ENCODE peak calls at places on chromosomes 13 and 19, in five cellular contexts. H, M, D, Y and W are unnamed samples.

GRCh38 chr13:24632382-24633121 is 47.7 kb upstream of the ATP12A start:
- DNase-seq in H (no peak), Y (no peak), D (no peak), M (no peak), W (no peak)

GRCh38 chr13:98476106-98476505 is 100.8 kb downstream of the STK24 start:
- DNase-seq in D (no peak), H (no peak), Y (no peak), M (peak), W (no peak)

GRCh38 chr13:50158385-50159165 is 143.3 kb downstream of the KCNRG start:
- DNase-seq in H (no peak), D (no peak), Y (no peak), M (no peak), W (no peak)

GRCh38 chr19:55257461-55258411 is 1.1 kb downstream of the PPP6R1 start:
- DNase-seq in Y (peak), D (no peak), H (no peak), M (peak), W (peak)

GRCh38 chr13:107642841-107643240 is 572.5 kb downstream of the LIG4 start:
- DNase-seq in Y (no peak), H (no peak), M (no peak), D (no peak), W (peak)

GRCh38 chr19:4445963-4446668 is 11.5 kb downstream of the UBXN6 start:
- DNase-seq in Y (peak), M (peak), H (no peak), D (no peak), W (no peak)

GRCh38 chr13:33859691-33860303 is 41.8 kb downstream of the RFC3 start:
- DNase-seq in H (no peak), M (no peak), Y (no peak), D (no peak), W (no peak)

GRCh38 chr19:16203256-16204004 is 5.7 kb downstream of the AP1M1 start:
- DNase-seq in Y (no peak), D (no peak), H (no peak), M (no peak), W (no peak)

GRCh38 chr13:77318741-77319140 is 8.2 kb downstream of the MYCBP2 start:
- DNase-seq in Y (no peak), H (no peak), M (no peak), D (no peak), W (peak)

GRCh38 chr19:29478578-29479565 is 46.9 kb upstream of the VSTM2B start:
- DNase-seq in M (peak), H (peak), Y (peak), D (no peak), W (no peak)

GRCh38 chr19:40623403-40624239 is 22.5 kb downstream of the LTBP4 start:
- DNase-seq in M (peak), D (no peak), H (peak), Y (peak), W (peak)

GRCh38 chr13:28707629-28708427 is 10.9 kb downstream of the SLC46A3 start:
- DNase-seq in H (no peak), D (peak), M (no peak), Y (peak), W (peak)

GRCh38 chr19:14383898-14384669 is 2.8 kb downstream of the ADGRE5 start:
- DNase-seq in Y (peak), D (no peak), H (no peak), M (no peak), W (peak)

GRCh38 chr19:42351079-42351735 is 25.8 kb downstream of the MEGF8 start:
- DNase-seq in Y (no peak), M (no peak), D (no peak), H (no peak), W (no peak)

GRCh38 chr19:41354343-41354974 is 737 bp upstream of the TGFB1 start:
- DNase-seq in M (no peak), Y (no peak), D (no peak), H (no peak), W (no peak)

GRCh38 chr19:33403221-33403972 is 29.9 kb downstream of the CEBPG start:
- DNase-seq in D (no peak), M (peak), Y (no peak), H (no peak), W (no peak)

GRCh38 chr13:87274209-87274819 is 396.9 kb upstream of the SLITRK5 start:
- DNase-seq in M (peak), D (no peak), H (peak), Y (peak), W (peak)

GRCh38 chr13:73092831-73093230 is 34.0 kb downstream of the KLF5 start:
- DNase-seq in M (no peak), Y (no peak), H (no peak), D (no peak), W (no peak)

GRCh38 chr13:46469064-46469463 is 82.0 kb upstream of the RUBCNL start:
- DNase-seq in Y (no peak), H (no peak), M (peak), D (no peak), W (no peak)

GRCh38 chr13:27264181-27264580 is 6.4 kb upstream of the RASL11A start:
- DNase-seq in Y (no peak), H (no peak), M (peak), D (no peak), W (peak)

GRCh38 chr13:112905990-112906641 is 62.9 kb upstream of the MCF2L start:
- DNase-seq in M (no peak), Y (no peak), H (no peak), D (no peak), W (no peak)

GRCh38 chr19:12789904-12790619 is 1.2 kb upstream of the JUNB start:
- DNase-seq in Y (peak), H (peak), D (peak), M (peak), W (peak)

GRCh38 chr13:41352935-41353801 is 42.1 kb downstream of the NAA16 start:
- DNase-seq in H (peak), Y (peak), M (peak), D (peak), W (peak)

GRCh38 chr13:65597839-65598818 is 1632.0 kb downstream of the PCDH9 start:
- DNase-seq in M (no peak), Y (no peak), H (peak), D (no peak), W (peak)

GRCh38 chr19:35908977-35909683 is 1.0 kb upstream of the TYROBP start:
- DNase-seq in D (no peak), H (no peak), M (no peak), Y (peak), W (no peak)

GRCh38 chr19:45670670-45671453 is 2.8 kb downstream of the GIPR start:
- DNase-seq in Y (peak), M (peak), D (peak), H (peak), W (peak)

GRCh38 chr19:15252398-15253018 is 20.3 kb upstream of the EPHX3 start:
- DNase-seq in D (no peak), Y (no peak), M (no peak), H (peak), W (peak)

GRCh38 chr13:33017410-33017929 is 1.2 kb downstream of the KL start:
- DNase-seq in D (peak), M (no peak), Y (peak), H (peak), W (peak)

GRCh38 chr13:45073809-45074208 is 46.5 kb upstream of the GTF2F2 start:
- DNase-seq in D (no peak), H (peak), Y (no peak), M (no peak), W (no peak)

GRCh38 chr13:51339952-51340732 is 651 bp downstream of the SERPINE3 start:
- DNase-seq in H (no peak), M (no peak), Y (no peak), D (no peak), W (peak)

GRCh38 chr19:52492201-52492960 is 35.1 kb upstream of the ZNF808 start:
- DNase-seq in H (no peak), D (no peak), M (peak), Y (peak), W (no peak)

GRCh38 chr13:56917966-56918365 is 222.8 kb upstream of the PRR20A start:
- DNase-seq in M (no peak), H (no peak), D (no peak), Y (no peak), W (no peak)

GRCh38 chr13:32824061-32824460 is 192.2 kb upstream of the KL start:
- DNase-seq in D (no peak), Y (no peak), M (no peak), H (no peak), W (no peak)

GRCh38 chr13:45325806-45326205 is 15.2 kb downstream of the TPT1 start:
- DNase-seq in D (no peak), Y (no peak), H (no peak), M (no peak), W (peak)

GRCh38 chr13:44718467-44718866 is 142.3 kb upstream of the TSC22D1 start:
- DNase-seq in D (no peak), H (no peak), Y (no peak), M (no peak), W (no peak)

GRCh38 chr13:112469071-112469745 is 93.1 kb downstream of the SPACA7 start:
- DNase-seq in D (no peak), M (no peak), Y (no peak), H (no peak), W (no peak)

GRCh38 chr13:95437561-95437960 is 115.0 kb upstream of the CLDN10 start:
- DNase-seq in M (no peak), Y (peak), H (peak), D (no peak), W (no peak)

GRCh38 chr19:52638601-52639000 is 446 bp upstream of the ZNF83 start:
- DNase-seq in Y (peak), H (no peak), M (peak), D (no peak), W (peak)

GRCh38 chr13:68749801-68750200 is 1357.8 kb upstream of the ATXN8OS start:
- DNase-seq in M (no peak), D (no peak), Y (no peak), H (no peak), W (no peak)

GRCh38 chr13:68745517-68745916 is 1362.1 kb upstream of the ATXN8OS start:
- DNase-seq in M (no peak), H (no peak), Y (no peak), D (no peak), W (no peak)

GRCh38 chr13:68748038-68748437 is 1359.6 kb upstream of the ATXN8OS start:
- DNase-seq in Y (no peak), M (no peak), H (no peak), D (no peak), W (no peak)
- TF ChIP-seq RCOR1 in Y (no peak), M (no peak), H (no peak), D (no peak), W (no peak)

GRCh38 chr19:38089440-38089839 is 134.6 kb downstream of the DPF1 start:
- DNase-seq in Y (no peak), H (no peak), D (no peak), M (no peak), W (no peak)

GRCh38 chr19:38090561-38090960 is 133.5 kb downstream of the DPF1 start:
- DNase-seq in H (no peak), D (no peak), M (no peak), Y (no peak), W (no peak)

GRCh38 chr19:38095411-38096308 is 128.4 kb downstream of the DPF1 start:
- DNase-seq in D (peak), H (peak), Y (peak), M (peak), W (peak)

GRCh38 chr19:38093154-38093553 is 130.9 kb downstream of the DPF1 start:
- DNase-seq in Y (no peak), M (no peak), D (no peak), H (no peak), W (no peak)

GRCh38 chr19:38093587-38093986 is 130.4 kb downstream of the DPF1 start:
- DNase-seq in H (no peak), D (no peak), Y (no peak), M (peak), W (no peak)
- TF ChIP-seq RCOR1 in H (no peak), D (no peak), Y (no peak), M (no peak), W (no peak)

DNA sequence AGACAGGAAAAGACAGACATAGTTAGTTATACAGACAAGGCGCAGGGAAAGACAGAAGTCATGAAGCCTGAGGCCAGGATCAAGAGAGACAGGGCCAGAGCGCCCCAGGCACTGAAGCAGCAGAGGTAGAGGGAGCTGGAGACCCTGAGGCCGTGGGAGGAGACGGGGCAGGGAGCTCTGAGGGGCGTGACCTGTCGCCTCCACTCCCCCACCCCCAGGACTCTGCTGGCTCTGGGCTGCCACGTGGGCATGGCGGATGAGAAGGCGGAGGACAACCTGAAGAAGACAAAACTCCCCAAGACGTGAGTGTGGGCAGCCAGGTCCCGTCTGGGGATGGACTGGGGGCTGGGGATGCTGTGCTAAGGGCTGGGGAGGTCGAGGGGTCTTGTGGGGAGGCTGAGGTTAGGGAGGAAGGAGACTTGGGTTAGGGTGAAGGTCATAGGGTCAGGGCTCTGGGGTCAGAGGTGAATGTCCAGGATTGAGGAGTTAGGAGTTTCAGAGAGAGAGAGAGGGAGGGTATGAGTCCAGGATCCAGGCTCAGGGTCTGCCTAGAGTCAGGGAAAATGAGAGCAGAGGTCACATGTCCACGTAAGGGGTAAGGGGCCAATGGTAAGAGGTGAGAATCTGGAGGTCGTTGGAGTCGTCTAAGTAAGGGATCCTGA is 31.1 kb downstream of the RYR1 start:
- DNase-seq in H (no peak), M (no peak), Y (no peak), D (no peak), W (no peak)
- TF ChIP-seq RCOR1 in H (no peak), M (no peak), Y (no peak), D (no peak), W (no peak)

DNA sequence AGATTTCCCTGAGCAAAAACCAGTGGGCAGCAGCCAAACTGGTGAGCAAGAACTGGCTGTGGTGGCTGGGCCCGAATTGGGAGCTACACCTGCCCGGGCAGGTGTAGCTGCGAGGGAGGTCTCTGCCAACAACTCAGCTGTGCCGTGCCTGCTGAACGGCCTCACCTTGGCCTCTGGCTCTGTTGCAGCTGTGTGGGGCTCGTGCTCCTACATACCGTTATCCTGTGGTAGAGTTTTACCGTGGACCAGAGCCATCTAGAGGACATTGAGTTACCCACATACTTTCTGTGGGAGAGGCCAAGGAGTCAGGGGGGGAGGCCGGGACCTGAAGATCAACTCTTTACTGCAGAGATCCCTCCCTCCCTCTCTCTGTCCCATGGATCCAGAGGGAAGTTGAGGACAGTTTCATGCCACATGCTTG is 113.2 kb downstream of the TM9SF2 start:
- DNase-seq in Y (peak), D (no peak), M (peak), H (peak), W (no peak)
- TF ChIP-seq RCOR1 in Y (no peak), D (no peak), M (no peak), H (no peak), W (no peak)

DNA sequence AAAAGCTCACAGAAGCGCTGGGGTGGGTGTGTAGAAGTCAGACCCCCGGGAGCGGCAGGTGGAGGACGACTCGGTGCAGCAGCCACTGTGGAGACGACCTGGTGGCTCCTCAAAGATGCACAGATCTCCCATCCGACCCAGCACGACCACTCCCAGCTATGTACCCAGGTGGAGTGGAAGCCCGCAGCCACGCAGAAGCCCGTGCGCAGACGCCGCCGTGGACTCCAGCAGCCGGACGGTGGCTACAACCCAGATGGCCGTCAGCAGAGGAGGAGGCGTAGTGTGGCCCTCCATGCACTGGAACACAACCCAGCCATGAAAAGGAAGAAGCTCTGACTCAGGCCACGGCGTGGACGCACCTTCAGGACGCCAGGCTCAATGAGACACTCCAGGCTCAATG is 21.7 kb downstream of the CSNK1G2 start:
- DNase-seq in D (no peak), M (no peak), H (no peak), Y (no peak), W (no peak)
- TF ChIP-seq RCOR1 in D (no peak), M (no peak), H (no peak), Y (no peak), W (no peak)

GRCh38 chr13:42594577-42595571 is 20.9 kb downstream of the TNFSF11 start:
- DNase-seq in M (peak), H (peak), Y (peak), D (peak), W (peak)
- TF ChIP-seq RCOR1 in M (no peak), H (no peak), Y (no peak), D (no peak), W (no peak)

GRCh38 chr19:48724796-48725753 is 5.5 kb upstream of the MAMSTR start:
- DNase-seq in M (peak), D (no peak), H (peak), Y (peak), W (peak)
- TF ChIP-seq RCOR1 in M (no peak), D (no peak), H (no peak), Y (no peak), W (no peak)